ENCODE peak calls at places on chromosomes 1 and 21, in ten cellular contexts. One of them, this sample, is unnamed.
A peak's percentile ranks its signal among the peaks of the same experiment; 100 is the strongest.

GRCh38 chr1:148160421-148161251 is 8.6 kb upstream of the NBPF11 start:
- DNase-seq in AG09309: no peak
- DNase-seq in uterus: no peak
- DNase-seq in lung: no peak
- DNase-seq in HFF-Myc: no peak
- DNase-seq in A549: no peak
- DNase-seq in transverse colon: no peak
- DNase-seq in HL-60: no peak
- DNase-seq in H1: no peak
- DNase-seq in suprapubic skin: no peak
- DNase-seq in this sample: no peak

GRCh38 chr1:237857455-237857854 is 33.3 kb downstream of the ZP4 start:
- DNase-seq in AG09309: no peak
- DNase-seq in uterus: no peak
- DNase-seq in lung: no peak
- DNase-seq in HFF-Myc: no peak
- DNase-seq in A549: no peak
- DNase-seq in transverse colon: no peak
- DNase-seq in HL-60: no peak
- DNase-seq in H1: no peak
- DNase-seq in suprapubic skin: no peak
- DNase-seq in this sample: no peak

GRCh38 chr1:85544689-85545203 is 35.8 kb upstream of the CCN1 start:
- DNase-seq in AG09309: no peak
- DNase-seq in uterus: no peak
- DNase-seq in lung: peak; percentile 82
- DNase-seq in HFF-Myc: no peak
- DNase-seq in A549: peak; percentile 54
- DNase-seq in transverse colon: no peak
- DNase-seq in HL-60: no peak
- DNase-seq in H1: no peak
- DNase-seq in suprapubic skin: no peak
- DNase-seq in this sample: peak; percentile 75

GRCh38 chr1:11051781-11052510 is 4.9 kb upstream of the MASP2 start:
- DNase-seq in AG09309: no peak
- DNase-seq in uterus: no peak
- DNase-seq in lung: no peak
- DNase-seq in HFF-Myc: no peak
- DNase-seq in A549: no peak
- DNase-seq in transverse colon: no peak
- DNase-seq in HL-60: peak; percentile 86
- DNase-seq in H1: no peak
- DNase-seq in suprapubic skin: no peak
- DNase-seq in this sample: no peak

GRCh38 chr1:83900530-83900929 is 98.4 kb downstream of the TTLL7 start:
- DNase-seq in AG09309: no peak
- DNase-seq in uterus: no peak
- DNase-seq in lung: no peak
- DNase-seq in HFF-Myc: no peak
- DNase-seq in A549: no peak
- DNase-seq in transverse colon: no peak
- DNase-seq in HL-60: no peak
- DNase-seq in H1: no peak
- DNase-seq in suprapubic skin: no peak
- DNase-seq in this sample: no peak

GRCh38 chr21:39051561-39051949 is 131.7 kb downstream of the PSMG1 start:
- DNase-seq in AG09309: peak; percentile 49
- DNase-seq in uterus: no peak
- DNase-seq in lung: no peak
- DNase-seq in HFF-Myc: no peak
- DNase-seq in A549: peak; percentile 5
- DNase-seq in transverse colon: no peak
- DNase-seq in HL-60: no peak
- DNase-seq in H1: no peak
- DNase-seq in suprapubic skin: no peak
- DNase-seq in this sample: no peak

GRCh38 chr1:246450485-246451251 is 56.4 kb downstream of the SMYD3 start:
- DNase-seq in AG09309: no peak
- DNase-seq in uterus: no peak
- DNase-seq in lung: no peak
- DNase-seq in HFF-Myc: no peak
- DNase-seq in A549: peak; percentile 25
- DNase-seq in transverse colon: no peak
- DNase-seq in HL-60: peak; percentile 3
- DNase-seq in H1: no peak
- DNase-seq in suprapubic skin: no peak
- DNase-seq in this sample: no peak

GRCh38 chr1:214920337-214920736 is 162.2 kb upstream of the KCNK2 start:
- DNase-seq in AG09309: no peak
- DNase-seq in uterus: no peak
- DNase-seq in lung: no peak
- DNase-seq in HFF-Myc: no peak
- DNase-seq in A549: no peak
- DNase-seq in transverse colon: no peak
- DNase-seq in HL-60: no peak
- DNase-seq in H1: no peak
- DNase-seq in suprapubic skin: no peak
- DNase-seq in this sample: no peak

GRCh38 chr1:24390924-24391782 is 22.4 kb downstream of the STPG1 start:
- DNase-seq in AG09309: no peak
- DNase-seq in uterus: peak; percentile 84
- DNase-seq in lung: peak; percentile 75
- DNase-seq in HFF-Myc: peak; percentile 56
- DNase-seq in A549: peak; percentile 84
- DNase-seq in transverse colon: peak; percentile 81
- DNase-seq in HL-60: peak; percentile 65
- DNase-seq in H1: no peak
- DNase-seq in suprapubic skin: peak; percentile 91
- DNase-seq in this sample: no peak

GRCh38 chr1:47934243-47934805 is 62.9 kb downstream of the TRABD2B start:
- DNase-seq in AG09309: peak; percentile 16
- DNase-seq in uterus: peak; percentile 60
- DNase-seq in lung: peak; percentile 51
- DNase-seq in HFF-Myc: no peak
- DNase-seq in A549: no peak
- DNase-seq in transverse colon: peak; percentile 47
- DNase-seq in HL-60: no peak
- DNase-seq in H1: no peak
- DNase-seq in suprapubic skin: peak; percentile 91
- DNase-seq in this sample: no peak

GRCh38 chr1:67850611-67851075 is 17.4 kb upstream of the GNG12 start:
- DNase-seq in AG09309: peak; percentile 51
- DNase-seq in uterus: peak; percentile 87
- DNase-seq in lung: peak; percentile 75
- DNase-seq in HFF-Myc: peak; percentile 68
- DNase-seq in A549: peak; percentile 86
- DNase-seq in transverse colon: peak; percentile 80
- DNase-seq in HL-60: no peak
- DNase-seq in H1: no peak
- DNase-seq in suprapubic skin: no peak
- DNase-seq in this sample: peak; percentile 69

GRCh38 chr1:12127206-12127810 is 39.5 kb upstream of the TNFRSF1B start:
- DNase-seq in AG09309: no peak
- DNase-seq in uterus: no peak
- DNase-seq in lung: no peak
- DNase-seq in HFF-Myc: no peak
- DNase-seq in A549: no peak
- DNase-seq in transverse colon: no peak
- DNase-seq in HL-60: no peak
- DNase-seq in H1: no peak
- DNase-seq in suprapubic skin: no peak
- DNase-seq in this sample: no peak

GRCh38 chr1:12126781-12127180 is 40.0 kb upstream of the TNFRSF1B start:
- DNase-seq in AG09309: no peak
- DNase-seq in uterus: no peak
- DNase-seq in lung: no peak
- DNase-seq in HFF-Myc: no peak
- DNase-seq in A549: no peak
- DNase-seq in transverse colon: no peak
- DNase-seq in HL-60: no peak
- DNase-seq in H1: no peak
- DNase-seq in suprapubic skin: no peak
- DNase-seq in this sample: no peak

GRCh38 chr1:12124693-12125421 is 41.9 kb upstream of the TNFRSF1B start:
- DNase-seq in AG09309: peak; percentile 27
- DNase-seq in uterus: peak; percentile 83
- DNase-seq in lung: peak; percentile 84
- DNase-seq in HFF-Myc: no peak
- DNase-seq in A549: peak; percentile 53
- DNase-seq in transverse colon: peak; percentile 78
- DNase-seq in HL-60: peak; percentile 83
- DNase-seq in H1: peak; percentile 41
- DNase-seq in suprapubic skin: peak; percentile 89
- DNase-seq in this sample: peak; percentile 57

GRCh38 chr1:12128120-12128519 is 38.7 kb upstream of the TNFRSF1B start:
- DNase-seq in AG09309: no peak
- DNase-seq in uterus: no peak
- DNase-seq in lung: no peak
- DNase-seq in HFF-Myc: no peak
- DNase-seq in A549: no peak
- DNase-seq in transverse colon: no peak
- DNase-seq in HL-60: no peak
- DNase-seq in H1: no peak
- DNase-seq in suprapubic skin: no peak
- DNase-seq in this sample: no peak

GRCh38 chr1:12125422-12126355 is 41.1 kb upstream of the TNFRSF1B start:
- DNase-seq in AG09309: no peak
- DNase-seq in uterus: no peak
- DNase-seq in lung: no peak
- DNase-seq in HFF-Myc: no peak
- DNase-seq in A549: no peak
- DNase-seq in transverse colon: no peak
- DNase-seq in HL-60: peak; percentile 70
- DNase-seq in H1: no peak
- DNase-seq in suprapubic skin: no peak
- DNase-seq in this sample: no peak
- H3K4me3 ChIP-seq in AG09309: no peak overlapping the region
- H3K4me3 ChIP-seq in uterus: no peak overlapping the region
- H3K4me3 ChIP-seq in lung: no peak overlapping the region
- H3K4me3 ChIP-seq in HFF-Myc: no peak overlapping the region
- H3K4me3 ChIP-seq in A549: no peak overlapping the region
- H3K4me3 ChIP-seq in transverse colon: no peak overlapping the region
- H3K4me3 ChIP-seq in HL-60: no peak overlapping the region
- H3K4me3 ChIP-seq in H1: no peak overlapping the region
- H3K4me3 ChIP-seq in suprapubic skin: no peak overlapping the region
- H3K4me3 ChIP-seq in this sample: no peak overlapping the region

GRCh38 chr21:22791986-22792560 is 1793.9 kb downstream of the NCAM2 start:
- DNase-seq in AG09309: no peak
- DNase-seq in uterus: no peak
- DNase-seq in lung: no peak
- DNase-seq in HFF-Myc: peak; percentile 4
- DNase-seq in A549: peak; percentile 32
- DNase-seq in transverse colon: no peak
- DNase-seq in HL-60: no peak
- DNase-seq in H1: no peak
- DNase-seq in suprapubic skin: no peak
- DNase-seq in this sample: peak; percentile 46
- TF ChIP-seq CTCF in AG09309: peak; percentile 58
- TF ChIP-seq CTCF in uterus: peak; percentile 74
- TF ChIP-seq CTCF in lung: peak; percentile 42
- TF ChIP-seq CTCF in HFF-Myc: peak; percentile 51
- TF ChIP-seq CTCF in A549: peak; percentile 29
- TF ChIP-seq CTCF in transverse colon: peak; percentile 76
- TF ChIP-seq CTCF in HL-60: peak; percentile 28
- TF ChIP-seq CTCF in H1: peak; percentile 33
- TF ChIP-seq CTCF in suprapubic skin: peak; percentile 39
- TF ChIP-seq CTCF in this sample: peak; percentile 44

DNA sequence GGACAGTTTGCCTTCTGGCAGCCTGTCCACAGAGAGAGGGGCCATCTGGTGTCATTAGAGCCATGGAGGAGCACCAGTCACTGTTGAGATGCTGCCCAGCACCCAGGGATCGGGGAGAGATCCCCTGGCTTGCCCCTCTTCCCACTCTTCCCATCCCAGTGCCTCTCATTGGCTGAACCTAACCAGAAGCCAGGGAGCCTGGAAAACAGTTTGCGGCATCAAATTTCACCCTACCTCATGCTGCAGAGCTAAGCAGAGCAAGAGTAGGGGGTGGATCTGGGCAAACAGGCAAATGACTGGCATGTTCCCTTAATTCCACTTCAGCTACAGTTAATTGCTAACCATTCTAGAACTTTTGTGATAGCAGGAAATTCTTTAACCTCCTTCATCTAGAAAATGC is 19.1 kb downstream of the TRAF5 start:
- DNase-seq in AG09309: no peak
- DNase-seq in uterus: no peak
- DNase-seq in lung: no peak
- DNase-seq in HFF-Myc: no peak
- DNase-seq in A549: no peak
- DNase-seq in transverse colon: no peak
- DNase-seq in HL-60: no peak
- DNase-seq in H1: no peak
- DNase-seq in suprapubic skin: no peak
- DNase-seq in this sample: no peak
- H3K4me3 ChIP-seq in AG09309: no peak overlapping the region
- H3K4me3 ChIP-seq in uterus: no peak overlapping the region
- H3K4me3 ChIP-seq in lung: no peak overlapping the region
- H3K4me3 ChIP-seq in HFF-Myc: no peak overlapping the region
- H3K4me3 ChIP-seq in A549: no peak overlapping the region
- H3K4me3 ChIP-seq in transverse colon: no peak overlapping the region
- H3K4me3 ChIP-seq in HL-60: no peak overlapping the region
- H3K4me3 ChIP-seq in H1: no peak overlapping the region
- H3K4me3 ChIP-seq in suprapubic skin: no peak overlapping the region
- H3K4me3 ChIP-seq in this sample: no peak overlapping the region

GRCh38 chr1:150974580-150975478 is at the start of gene CERS2:
- DNase-seq in AG09309: peak; percentile 7
- DNase-seq in uterus: peak; percentile 80
- DNase-seq in lung: peak; percentile 79
- DNase-seq in HFF-Myc: no peak
- DNase-seq in A549: peak; percentile 62
- DNase-seq in transverse colon: peak; percentile 88
- DNase-seq in HL-60: peak; percentile 74
- DNase-seq in H1: no peak
- DNase-seq in suprapubic skin: peak; percentile 91
- DNase-seq in this sample: no peak

GRCh38 chr1:150971583-150972416 is 2.8 kb downstream of the CERS2 start:
- DNase-seq in AG09309: no peak
- DNase-seq in uterus: no peak
- DNase-seq in lung: peak; percentile 42
- DNase-seq in HFF-Myc: no peak
- DNase-seq in A549: no peak
- DNase-seq in transverse colon: no peak
- DNase-seq in HL-60: no peak
- DNase-seq in H1: no peak
- DNase-seq in suprapubic skin: no peak
- DNase-seq in this sample: no peak

GRCh38 chr1:150972417-150972940 is 2.2 kb downstream of the CERS2 start:
- DNase-seq in AG09309: no peak
- DNase-seq in uterus: no peak
- DNase-seq in lung: no peak
- DNase-seq in HFF-Myc: no peak
- DNase-seq in A549: no peak
- DNase-seq in transverse colon: no peak
- DNase-seq in HL-60: no peak
- DNase-seq in H1: no peak
- DNase-seq in suprapubic skin: no peak
- DNase-seq in this sample: no peak

GRCh38 chr1:150973258-150973825 is 1.3 kb downstream of the CERS2 start:
- DNase-seq in AG09309: no peak
- DNase-seq in uterus: peak; percentile 28
- DNase-seq in lung: no peak
- DNase-seq in HFF-Myc: no peak
- DNase-seq in A549: no peak
- DNase-seq in transverse colon: peak; percentile 20
- DNase-seq in HL-60: no peak
- DNase-seq in H1: no peak
- DNase-seq in suprapubic skin: no peak
- DNase-seq in this sample: no peak

GRCh38 chr1:150973826-150974579 is 632 bp downstream of the CERS2 start:
- DNase-seq in AG09309: no peak
- DNase-seq in uterus: peak; percentile 44
- DNase-seq in lung: peak; percentile 45
- DNase-seq in HFF-Myc: no peak
- DNase-seq in A549: no peak
- DNase-seq in transverse colon: peak; percentile 56
- DNase-seq in HL-60: peak; percentile 57
- DNase-seq in H1: no peak
- DNase-seq in suprapubic skin: no peak
- DNase-seq in this sample: no peak
- TF ChIP-seq CTCF in AG09309: no peak
- TF ChIP-seq CTCF in uterus: no peak
- TF ChIP-seq CTCF in lung: no peak
- TF ChIP-seq CTCF in HFF-Myc: no peak
- TF ChIP-seq CTCF in A549: peak; percentile 22
- TF ChIP-seq CTCF in transverse colon: no peak
- TF ChIP-seq CTCF in HL-60: no peak
- TF ChIP-seq CTCF in H1: no peak
- TF ChIP-seq CTCF in suprapubic skin: no peak
- TF ChIP-seq CTCF in this sample: no peak

This sample was measured in LNCaP clone FGC.